ENCODE peak calls at places on chromosome 16, in five cellular contexts. P, R, U, D and G are unnamed samples.

GRCh38 chr16:69417537-69418199 is 6.8 kb upstream of the CYB5B start:
- DNase-seq in U (no peak), P (peak), D (no peak), R (no peak), G (no peak)

GRCh38 chr16:84690088-84690819 is 9.5 kb upstream of the USP10 start:
- DNase-seq in U (no peak), D (no peak), P (no peak), R (no peak), G (no peak)

GRCh38 chr16:78413651-78414050 is 314.2 kb downstream of the WWOX start:
- DNase-seq in R (no peak), D (no peak), P (no peak), U (no peak), G (no peak)

GRCh38 chr16:5064915-5065314 is 841 bp downstream of the C16orf89 start:
- DNase-seq in U (no peak), D (no peak), R (no peak), P (no peak), G (no peak)

GRCh38 chr16:35409503-35409902 is 1950.1 kb downstream of the TP53TG3F start:
- DNase-seq in P (no peak), R (peak), D (no peak), U (no peak), G (no peak)

GRCh38 chr16:77898671-77899211 is 110.4 kb downstream of the VAT1L start:
- DNase-seq in D (no peak), U (no peak), R (no peak), P (peak), G (no peak)

GRCh38 chr16:1363501-1364041 is 11.8 kb downstream of the GNPTG start:
- DNase-seq in D (peak), P (peak), R (peak), U (peak), G (peak)

GRCh38 chr16:13680021-13680672 is 239.8 kb upstream of the ERCC4 start:
- DNase-seq in P (no peak), R (no peak), D (no peak), U (no peak), G (no peak)

GRCh38 chr16:938136-938535 is 32.6 kb downstream of the LMF1 start:
- DNase-seq in U (peak), D (no peak), R (no peak), P (no peak), G (no peak)

GRCh38 chr16:84738255-84739038 is 38.6 kb downstream of the USP10 start:
- DNase-seq in U (no peak), P (peak), D (peak), R (peak), G (peak)

GRCh38 chr16:35746963-35747657 is 2287.7 kb downstream of the TP53TG3F start:
- DNase-seq in P (no peak), R (no peak), U (peak), D (no peak), G (no peak)

GRCh38 chr16:75244844-75245758 is 6.3 kb downstream of the BCAR1 start:
- DNase-seq in R (peak), P (peak), U (peak), D (peak), G (peak)

GRCh38 chr16:56113223-56113622 is 78.1 kb upstream of the GNAO1 start:
- DNase-seq in R (no peak), D (peak), P (no peak), U (no peak), G (no peak)

GRCh38 chr16:78675312-78675711 is 575.9 kb downstream of the WWOX start:
- DNase-seq in D (no peak), P (peak), U (no peak), R (peak), G (no peak)

GRCh38 chr16:83967838-83968482 is at the start of gene NECAB2:
- DNase-seq in P (no peak), D (peak), R (peak), U (peak), G (peak)

GRCh38 chr16:49345829-49346228 is 27.8 kb upstream of the C16orf78 start:
- DNase-seq in D (no peak), P (no peak), R (no peak), U (no peak), G (no peak)

GRCh38 chr16:70444249-70445063 is 5.6 kb upstream of the ST3GAL2 start:
- DNase-seq in D (no peak), U (no peak), P (no peak), R (no peak), G (no peak)

GRCh38 chr16:86546638-86547013 is 8.4 kb downstream of the MTHFSD start:
- DNase-seq in D (no peak), U (peak), R (no peak), P (no peak), G (no peak)

GRCh38 chr16:18797746-18798145 is 3.6 kb downstream of the ARL6IP1 start:
- DNase-seq in R (no peak), U (no peak), P (no peak), D (no peak), G (no peak)

GRCh38 chr16:25580071-25580470 is 111.7 kb upstream of the HS3ST4 start:
- DNase-seq in R (no peak), P (no peak), D (no peak), U (no peak), G (no peak)

GRCh38 chr16:89041571-89042481 is 51.8 kb upstream of the ACSF3 start:
- DNase-seq in U (peak), R (no peak), P (no peak), D (no peak), G (no peak)

GRCh38 chr16:69890114-69890890 is 60.8 kb upstream of the CLEC18A start:
- DNase-seq in U (no peak), R (peak), P (peak), D (peak), G (peak)

GRCh38 chr16:85888405-85889331 is 10.3 kb upstream of the IRF8 start:
- DNase-seq in R (peak), D (no peak), P (peak), U (no peak), G (peak)

GRCh38 chr16:86513471-86514277 is 3.3 kb downstream of the FOXF1 start:
- DNase-seq in R (no peak), U (peak), D (no peak), P (no peak), G (no peak)

GRCh38 chr16:8928467-8928957 is 35.2 kb downstream of the USP7 start:
- DNase-seq in P (no peak), R (peak), D (no peak), U (no peak), G (no peak)

GRCh38 chr16:52424591-52424990 is 122.4 kb downstream of the TOX3 start:
- DNase-seq in U (no peak), D (no peak), R (no peak), P (no peak), G (no peak)

GRCh38 chr16:67750466-67750865 is 31.4 kb upstream of the GFOD2 start:
- DNase-seq in P (no peak), D (no peak), R (no peak), U (peak), G (no peak)

GRCh38 chr16:89402962-89403361 is 87.4 kb downstream of the ANKRD11 start:
- DNase-seq in R (no peak), D (no peak), U (peak), P (no peak), G (no peak)

GRCh38 chr16:72255785-72256184 is 83.8 kb upstream of the PMFBP1 start:
- DNase-seq in D (no peak), P (no peak), U (no peak), R (peak), G (peak)

GRCh38 chr16:78844682-78845081 is 745.2 kb downstream of the WWOX start:
- DNase-seq in D (no peak), P (no peak), U (no peak), R (no peak), G (no peak)

GRCh38 chr16:592518-593306 is 2.8 kb downstream of the RAB40C start:
- DNase-seq in R (peak), D (no peak), P (no peak), U (peak), G (peak)

GRCh38 chr16:86923656-86924055 is 345.3 kb downstream of the FOXL1 start:
- DNase-seq in D (no peak), U (no peak), R (no peak), P (no peak), G (no peak)

GRCh38 chr16:57760357-57761160 is 25.0 kb downstream of the KATNB1 start:
- DNase-seq in D (no peak), R (no peak), P (no peak), U (peak), G (no peak)
- H3K4me3 ChIP-seq in D (no peak), R (no peak), P (no peak), U (no peak), G (no peak)

GRCh38 chr16:2764718-2765117 is 12.3 kb downstream of the SRRM2 start:
- DNase-seq in R (no peak), P (no peak), D (no peak), U (no peak), G (no peak)
- TF ChIP-seq CTCF in R (no peak), P (no peak), D (no peak), U (no peak), G (no peak)

GRCh38 chr16:3945751-3946603 is 65.5 kb upstream of the CREBBP start:
- DNase-seq in D (no peak), U (no peak), P (peak), R (peak), G (peak)
- H3K4me3 ChIP-seq in D (no peak), U (no peak), P (no peak), R (no peak), G (no peak)

DNA sequence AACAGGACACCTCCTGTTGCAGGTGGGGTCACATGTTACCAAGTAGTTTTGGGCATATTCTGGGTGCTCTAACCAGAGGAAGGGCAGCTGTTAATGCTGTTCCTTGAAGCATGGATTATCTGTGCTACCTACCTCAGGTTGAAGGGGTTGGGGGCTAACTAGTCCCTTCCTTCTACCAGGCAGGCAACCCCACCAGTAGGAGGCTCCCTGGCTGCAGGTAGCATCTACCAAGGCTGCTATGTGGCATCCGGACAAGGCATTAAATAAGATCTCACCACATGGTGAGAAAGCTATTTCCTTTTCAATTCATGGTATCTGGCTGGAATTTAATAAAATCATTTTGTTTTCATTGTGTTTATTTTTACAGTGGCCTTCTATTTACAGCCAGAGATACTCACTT is 62.5 kb downstream of the CACNG3 start:
- DNase-seq in D (no peak), R (no peak), P (no peak), U (no peak), G (no peak)
- TF ChIP-seq CTCF in D (no peak), R (no peak), P (no peak), U (no peak), G (no peak)

DNA sequence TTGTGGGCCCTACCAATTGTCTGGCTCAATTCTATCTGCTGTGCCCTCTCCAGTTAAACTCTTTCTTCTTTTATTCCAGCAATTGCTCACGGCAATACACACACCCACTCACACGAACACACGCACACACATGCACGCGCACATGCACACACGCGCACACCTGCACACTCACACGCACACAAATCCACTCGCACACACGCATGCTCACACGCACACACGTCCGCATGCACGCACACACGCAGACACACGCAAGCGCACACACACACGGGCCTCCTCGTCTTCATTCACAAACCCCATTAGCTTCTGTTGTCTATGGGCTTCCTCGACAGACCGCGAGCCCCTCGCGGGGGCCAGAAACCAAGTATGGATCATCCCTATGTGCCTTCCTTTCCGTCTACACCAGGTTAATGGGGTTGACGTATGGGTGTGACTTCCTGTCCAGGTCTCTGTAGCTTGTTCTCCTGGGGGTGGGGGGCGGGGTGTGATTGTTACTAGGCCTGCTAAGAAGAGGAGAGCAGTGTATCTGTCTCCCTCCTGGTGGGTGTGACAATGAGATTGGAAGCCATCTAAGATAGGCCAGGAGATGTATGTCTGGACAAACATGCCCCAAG is 717 bp upstream of the CTF1 start:
- DNase-seq in R (no peak), P (no peak), U (peak), D (no peak), G (no peak)
- H3K4me3 ChIP-seq in R (no peak), P (peak), U (peak), D (peak), G (peak)

DNA sequence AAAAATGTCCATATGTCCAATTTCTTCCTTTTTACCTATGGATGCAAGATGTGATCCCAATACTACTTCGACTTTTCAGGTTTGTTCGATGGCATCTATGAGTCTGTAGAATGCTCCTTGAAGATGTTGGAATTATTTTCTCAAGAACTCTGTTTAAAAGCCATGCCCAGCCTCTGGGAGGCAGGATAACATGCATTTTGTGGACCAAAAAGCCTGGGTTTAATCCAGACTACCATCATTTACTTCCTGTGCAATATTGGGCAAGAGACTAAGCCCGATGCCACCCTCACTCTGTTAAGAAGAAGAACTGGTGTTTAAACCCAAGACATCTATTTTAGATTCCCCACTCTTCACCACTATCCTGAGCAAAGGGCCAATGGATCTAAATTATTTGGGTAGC is 42.8 kb upstream of the SALL1 start:
- DNase-seq in R (no peak), P (no peak), D (no peak), U (no peak), G (no peak)
- TF ChIP-seq CTCF in R (no peak), P (no peak), D (no peak), U (no peak), G (no peak)